ENCODE peak calls at places on chromosomes 4 and X, in four cellular contexts. C is cardiac muscle cell, X is GM12865, H is heart left ventricle. P is an unnamed sample.
A peak's percentile ranks its signal among the peaks of the same experiment; 100 is the strongest.

GRCh38 chr4:113646456-113646809 is 115.1 kb downstream of the CAMK2D start:
- DNase-seq in C (peak; percentile 9), H (no peak), X (no peak), P (peak; percentile 29)

GRCh38 chr4:57426779-57427395 is 316.7 kb upstream of the IGFBP7 start:
- DNase-seq in C (peak; percentile 80), H (peak; percentile 54), X (peak; percentile 75), P (peak; percentile 78)

GRCh38 chr4:156763511-156763910 is 208.1 kb downstream of the PDGFC start:
- DNase-seq in C (no peak), X (no peak), H (no peak), P (no peak)

GRCh38 chrX:2894885-2895292 is 34.2 kb downstream of the ARSD start:
- DNase-seq in C (peak; percentile 55), X (no peak), H (no peak), P (no peak)

GRCh38 chrX:23637187-23637586 is 30.1 kb upstream of the PRDX4 start:
- DNase-seq in C (no peak), X (no peak), H (no peak), P (no peak)

GRCh38 chr4:95293014-95293413 is 255.8 kb downstream of the UNC5C start:
- DNase-seq in C (no peak), X (no peak), H (no peak), P (peak; percentile 67)

GRCh38 chr4:153156263-153156662 is 48.0 kb upstream of the TRIM2 start:
- DNase-seq in X (no peak), C (no peak), H (no peak), P (no peak)

GRCh38 chr4:177239878-177240277 is 69.8 kb upstream of the NEIL3 start:
- DNase-seq in X (no peak), H (no peak), C (no peak), P (peak; percentile 11)

GRCh38 chr4:99324978-99325377 is 3.8 kb upstream of the ADH1B start:
- DNase-seq in C (no peak), H (peak; percentile 64), X (no peak), P (peak; percentile 94)

GRCh38 chr4:185211035-185211434 is 1.6 kb downstream of the SNX25 start:
- DNase-seq in C (no peak), H (no peak), X (peak; percentile 28), P (no peak)

GRCh38 chr4:174763454-174764104 is 65.5 kb downstream of the GLRA3 start:
- DNase-seq in C (no peak), X (no peak), H (no peak), P (no peak)

GRCh38 chr4:42078184-42078801 is 74.2 kb downstream of the BEND4 start:
- DNase-seq in H (no peak), C (no peak), X (peak; percentile 28), P (no peak)

GRCh38 chr4:101286663-101287062 is 60.7 kb downstream of the PPP3CA start:
- DNase-seq in X (no peak), C (peak; percentile 8), H (no peak), P (no peak)

GRCh38 chrX:154355094-154355775 is 19.2 kb downstream of the FLNA start:
- DNase-seq in X (no peak), H (no peak), C (no peak), P (no peak)

GRCh38 chr4:116752027-116752426 is 333.3 kb downstream of the TRAM1L1 start:
- DNase-seq in C (no peak), X (no peak), H (no peak), P (no peak)

GRCh38 chr4:153676984-153677383 is 7.1 kb upstream of the TLR2 start:
- DNase-seq in C (no peak), H (no peak), X (no peak), P (peak; percentile 96)

GRCh38 chr4:87103691-87104187 is 116.7 kb downstream of the KLHL8 start:
- DNase-seq in H (no peak), X (no peak), C (no peak), P (peak; percentile 87)

GRCh38 chrX:27309406-27309805 is 153.7 kb downstream of the PPP4R3C start:
- DNase-seq in H (no peak), C (no peak), X (no peak), P (no peak)

GRCh38 chrX:19389217-19389616 is 45.5 kb downstream of the PDHA1 start:
- DNase-seq in H (no peak), C (no peak), X (no peak), P (no peak)

GRCh38 chr4:77911091-77911490 is 48.5 kb downstream of the MRPL1 start:
- DNase-seq in X (no peak), C (no peak), H (no peak), P (peak; percentile 55)

GRCh38 chrX:103254921-103255455 is at the start of gene TCEAL8:
- DNase-seq in H (peak; percentile 85), C (peak; percentile 94), X (peak; percentile 74), P (peak; percentile 69)

GRCh38 chr4:84176061-84176460 is 323.0 kb downstream of the NKX6-1 start:
- DNase-seq in H (no peak), X (no peak), C (no peak), P (no peak)

GRCh38 chr4:84179413-84179812 is 319.7 kb downstream of the NKX6-1 start:
- DNase-seq in C (no peak), X (no peak), H (no peak), P (no peak)

GRCh38 chr4:84171871-84172270 is 327.2 kb downstream of the NKX6-1 start:
- DNase-seq in C (no peak), H (no peak), X (no peak), P (no peak)

GRCh38 chr4:84177831-84178230 is 321.3 kb downstream of the NKX6-1 start:
- DNase-seq in C (no peak), X (no peak), H (no peak), P (no peak)
- TF ChIP-seq CTCF in C (no peak), X (no peak), H (no peak), P (no peak)

DNA sequence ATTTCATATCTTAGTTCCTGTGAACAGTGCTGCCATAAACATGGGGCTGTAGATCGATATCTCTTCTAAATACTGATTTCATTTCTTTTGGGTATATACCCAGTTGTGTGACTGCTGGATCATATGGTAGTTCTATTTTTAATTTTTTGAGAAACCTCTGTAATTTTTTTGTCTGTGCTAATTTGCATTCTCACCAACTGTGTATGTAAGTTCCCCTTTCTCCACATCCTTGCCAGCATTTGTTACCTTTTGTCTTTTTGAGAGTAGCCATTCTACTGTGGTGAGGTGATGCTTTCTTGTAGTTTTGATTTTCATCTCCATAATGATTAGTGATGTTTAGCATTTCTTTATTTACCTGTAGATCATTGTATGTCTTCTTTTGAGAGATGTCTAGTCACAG is 2086.5 kb upstream of the TENM3 start:
- DNase-seq in X (peak; percentile 43), C (no peak), H (no peak), P (no peak)
- H3K4me3 ChIP-seq in X (no peak overlapping the region), C (no peak overlapping the region), H (no peak overlapping the region), P (no peak overlapping the region)

GRCh38 chrX:56733459-56734046 is 4.5 kb downstream of the NBDY start:
- DNase-seq in C (peak; percentile 41), X (peak; percentile 49), H (peak; percentile 27), P (peak; percentile 35)
- TF ChIP-seq CTCF in C (peak; percentile 53), X (peak; percentile 55), H (peak; percentile 89), P (peak; percentile 33)

GRCh38 chr4:178812866-178813265 is 1370.6 kb upstream of the AGA start:
- DNase-seq in C (no peak), H (no peak), X (no peak), P (no peak)

GRCh38 chr4:178814908-178815307 is 1372.7 kb upstream of the AGA start:
- DNase-seq in C (no peak), H (no peak), X (no peak), P (no peak)
- H3K4me3 ChIP-seq in C (no peak overlapping the region), H (no peak overlapping the region), X (no peak overlapping the region), P (no peak overlapping the region)

DNA sequence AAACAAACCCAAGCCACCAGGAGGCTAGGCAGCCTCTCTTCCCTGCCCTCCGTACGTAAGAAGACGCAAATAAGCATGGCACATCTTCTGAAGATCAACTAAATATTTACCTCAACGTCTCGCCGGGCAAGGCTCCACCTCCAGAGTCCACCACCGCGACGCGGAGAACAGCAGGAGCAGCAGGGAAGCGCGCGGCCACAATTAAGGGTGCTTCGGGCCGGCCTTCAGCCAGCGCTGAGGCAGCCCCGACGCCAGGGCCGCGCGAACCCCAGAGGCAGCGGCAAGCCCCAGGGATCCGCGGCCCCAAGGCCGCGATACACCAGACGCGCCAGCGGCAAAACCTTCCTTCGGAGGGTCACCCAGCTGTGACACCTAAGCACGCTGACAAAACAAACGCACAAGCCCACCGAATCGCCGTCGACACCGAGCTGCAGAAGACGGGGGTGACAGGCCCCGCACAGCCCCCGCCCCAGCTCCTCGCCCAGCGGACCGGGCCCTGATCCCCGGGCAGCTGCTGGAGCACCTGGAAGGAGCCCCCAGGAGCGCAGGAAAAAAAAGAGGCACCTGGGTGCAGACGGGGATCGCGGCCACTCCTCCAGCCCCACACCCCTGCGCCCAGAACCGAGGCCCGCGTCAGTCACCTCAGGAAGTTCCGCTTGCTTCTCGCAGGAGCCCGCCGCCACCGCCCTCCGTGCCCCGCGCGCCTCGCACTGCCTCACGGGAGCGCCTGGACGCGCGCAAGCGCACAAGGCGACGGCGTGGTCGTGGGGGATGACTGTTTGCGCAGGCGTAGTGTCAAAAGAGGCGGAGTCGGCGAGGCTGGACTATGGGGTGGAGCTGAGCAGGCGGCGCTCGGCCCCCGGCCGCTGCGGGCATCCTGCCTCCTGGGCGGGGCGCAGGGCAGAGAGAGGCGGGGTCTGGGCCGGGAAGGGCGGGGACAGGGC is at the start of the genes HAUS3 and POLN:
- DNase-seq in X (peak; percentile 99), H (peak; percentile 99), C (peak; percentile 99), P (peak; percentile 98)
- TF ChIP-seq CTCF in X (no peak), H (no peak), C (no peak), P (peak; percentile 24)

GRCh38 chr4:7630559-7631287 is 196.0 kb upstream of the PSAPL1 start:
- DNase-seq in C (no peak), H (peak; percentile 87), X (no peak), P (peak; percentile 62)
- H3K4me3 ChIP-seq in C (no peak overlapping the region), H (peak overlapping the region; percentile 5), X (no peak overlapping the region), P (no peak overlapping the region)

GRCh38 chr4:151407466-151408379 is 1.3 kb upstream of the FHIP1A start:
- DNase-seq in X (peak; percentile 76), H (no peak), C (no peak), P (no peak)
- TF ChIP-seq CTCF in X (no peak), H (no peak), C (no peak), P (no peak)

GRCh38 chr4:52752921-52753320 is 1.7 kb upstream of the ERVMER34-1 start:
- DNase-seq in C (no peak), H (no peak), X (no peak), P (no peak)

GRCh38 chr4:52750213-52750612 is 1.0 kb downstream of the ERVMER34-1 start:
- DNase-seq in H (no peak), X (no peak), C (no peak), P (no peak)

GRCh38 chr4:52750819-52751348 is 341 bp downstream of the ERVMER34-1 start:
- DNase-seq in X (no peak), H (peak; percentile 40), C (no peak), P (peak; percentile 2)

GRCh38 chr4:52748432-52748831 is 2.8 kb downstream of the ERVMER34-1 start:
- DNase-seq in H (no peak), C (no peak), X (peak; percentile 38), P (no peak)

GRCh38 chr4:52751349-52751911 is at the start of gene ERVMER34-1:
- DNase-seq in C (peak; percentile 83), X (no peak), H (peak; percentile 83), P (peak; percentile 9)
- H3K4me3 ChIP-seq in C (peak within 1 kb of the TSS; percentile 26), X (no peak within 1 kb of the TSS), H (peak within 1 kb of the TSS; percentile 65), P (peak within 1 kb of the TSS; percentile 52)

P was measured in cardiac fibroblast.